ENCODE peak calls at places on chromosomes 13 and 19, in four cellular contexts. One of them, this sample, is unnamed.

GRCh38 chr19:38978315-38978689 is 2.8 kb upstream of the FBXO17 start:
- DNase-seq in GM12865: no peak
- DNase-seq in breast epithelium: no peak
- DNase-seq in endothelial cell of umbilical vein: no peak
- DNase-seq in this sample: no peak

GRCh38 chr13:77239312-77239711 is 87.6 kb downstream of the MYCBP2 start:
- DNase-seq in GM12865: no peak
- DNase-seq in breast epithelium: no peak
- DNase-seq in endothelial cell of umbilical vein: peak; percentile 6
- DNase-seq in this sample: no peak

GRCh38 chr19:7126132-7126531 is 56.6 kb downstream of the ZNF557 start:
- DNase-seq in GM12865: no peak
- DNase-seq in breast epithelium: no peak
- DNase-seq in endothelial cell of umbilical vein: no peak
- DNase-seq in this sample: no peak

GRCh38 chr19:17390665-17391370 is 3.2 kb downstream of the CCDC194 start:
- DNase-seq in GM12865: peak; percentile 90
- DNase-seq in breast epithelium: peak; percentile 87
- DNase-seq in endothelial cell of umbilical vein: peak; percentile 95
- DNase-seq in this sample: peak; percentile 95

GRCh38 chr19:15288146-15288963 is 44.0 kb downstream of the BRD4 start:
- DNase-seq in GM12865: peak; percentile 54
- DNase-seq in breast epithelium: no peak
- DNase-seq in endothelial cell of umbilical vein: peak; percentile 40
- DNase-seq in this sample: no peak

GRCh38 chr19:52535831-52536800 is 8.6 kb downstream of the ZNF808 start:
- DNase-seq in GM12865: peak; percentile 86
- DNase-seq in breast epithelium: peak; percentile 78
- DNase-seq in endothelial cell of umbilical vein: peak; percentile 64
- DNase-seq in this sample: peak; percentile 97

GRCh38 chr13:104296301-104296700 is 1230.1 kb upstream of the SLC10A2 start:
- DNase-seq in GM12865: no peak
- DNase-seq in breast epithelium: no peak
- DNase-seq in endothelial cell of umbilical vein: no peak
- DNase-seq in this sample: no peak

GRCh38 chr19:2494084-2494446 is 18.1 kb downstream of the GADD45B start:
- DNase-seq in GM12865: no peak
- DNase-seq in breast epithelium: no peak
- DNase-seq in endothelial cell of umbilical vein: no peak
- DNase-seq in this sample: no peak

GRCh38 chr13:56352356-56352755 is 788.4 kb upstream of the PRR20A start:
- DNase-seq in GM12865: no peak
- DNase-seq in breast epithelium: no peak
- DNase-seq in endothelial cell of umbilical vein: no peak
- DNase-seq in this sample: no peak

GRCh38 chr19:4327252-4327876 is 11.3 kb downstream of the STAP2 start:
- DNase-seq in GM12865: peak; percentile 57
- DNase-seq in breast epithelium: peak; percentile 50
- DNase-seq in endothelial cell of umbilical vein: peak; percentile 43
- DNase-seq in this sample: peak; percentile 92

GRCh38 chr13:100630564-100630963 is 42.0 kb upstream of the GGACT start:
- DNase-seq in GM12865: no peak
- DNase-seq in breast epithelium: no peak
- DNase-seq in endothelial cell of umbilical vein: peak; percentile 40
- DNase-seq in this sample: no peak

GRCh38 chr13:29702912-29703351 is 107.4 kb upstream of the SLC7A1 start:
- DNase-seq in GM12865: no peak
- DNase-seq in breast epithelium: no peak
- DNase-seq in endothelial cell of umbilical vein: peak; percentile 77
- DNase-seq in this sample: no peak

GRCh38 chr13:95349267-95349666 is 48.0 kb upstream of the ABCC4 start:
- DNase-seq in GM12865: no peak
- DNase-seq in breast epithelium: no peak
- DNase-seq in endothelial cell of umbilical vein: no peak
- DNase-seq in this sample: no peak

GRCh38 chr13:75359266-75359665 is 122.7 kb downstream of the TBC1D4 start:
- DNase-seq in GM12865: no peak
- DNase-seq in breast epithelium: no peak
- DNase-seq in endothelial cell of umbilical vein: no peak
- DNase-seq in this sample: no peak

GRCh38 chr13:34128661-34129060 is 310.7 kb downstream of the RFC3 start:
- DNase-seq in GM12865: no peak
- DNase-seq in breast epithelium: no peak
- DNase-seq in endothelial cell of umbilical vein: no peak
- DNase-seq in this sample: no peak

GRCh38 chr13:63605962-63606361 is 2190.3 kb upstream of the PCDH20 start:
- DNase-seq in GM12865: no peak
- DNase-seq in breast epithelium: no peak
- DNase-seq in endothelial cell of umbilical vein: no peak
- DNase-seq in this sample: no peak

GRCh38 chr13:35858665-35859064 is 272.5 kb downstream of the DCLK1 start:
- DNase-seq in GM12865: no peak
- DNase-seq in breast epithelium: no peak
- DNase-seq in endothelial cell of umbilical vein: no peak
- DNase-seq in this sample: no peak

GRCh38 chr13:38848360-38848759 is 142.3 kb downstream of the STOML3 start:
- DNase-seq in GM12865: no peak
- DNase-seq in breast epithelium: no peak
- DNase-seq in endothelial cell of umbilical vein: no peak
- DNase-seq in this sample: no peak

GRCh38 chr13:33307820-33308219 is 22.3 kb upstream of the STARD13 start:
- DNase-seq in GM12865: no peak
- DNase-seq in breast epithelium: no peak
- DNase-seq in endothelial cell of umbilical vein: peak; percentile 19
- DNase-seq in this sample: no peak

GRCh38 chr13:113969311-113969972 is 4.4 kb downstream of the C13orf46 start:
- DNase-seq in GM12865: no peak
- DNase-seq in breast epithelium: no peak
- DNase-seq in endothelial cell of umbilical vein: no peak
- DNase-seq in this sample: no peak

GRCh38 chr19:7522923-7523667 is 671 bp downstream of the MCOLN1 start:
- DNase-seq in GM12865: no peak
- DNase-seq in breast epithelium: no peak
- DNase-seq in endothelial cell of umbilical vein: no peak
- DNase-seq in this sample: no peak

GRCh38 chr13:103772576-103772975 is 706.4 kb upstream of the SLC10A2 start:
- DNase-seq in GM12865: peak; percentile 3
- DNase-seq in breast epithelium: no peak
- DNase-seq in endothelial cell of umbilical vein: no peak
- DNase-seq in this sample: no peak

GRCh38 chr13:103275708-103276107 is 209.5 kb upstream of the SLC10A2 start:
- DNase-seq in GM12865: no peak
- DNase-seq in breast epithelium: no peak
- DNase-seq in endothelial cell of umbilical vein: no peak
- DNase-seq in this sample: no peak

GRCh38 chr13:62327367-62327766 is 911.7 kb upstream of the PCDH20 start:
- DNase-seq in GM12865: no peak
- DNase-seq in breast epithelium: no peak
- DNase-seq in endothelial cell of umbilical vein: no peak
- DNase-seq in this sample: no peak

GRCh38 chr13:26558074-26558805 is 757 bp downstream of the WASF3 start:
- DNase-seq in GM12865: no peak
- DNase-seq in breast epithelium: no peak
- DNase-seq in endothelial cell of umbilical vein: peak; percentile 49
- DNase-seq in this sample: no peak

GRCh38 chr13:75217949-75218348 is 264.0 kb downstream of the TBC1D4 start:
- DNase-seq in GM12865: no peak
- DNase-seq in breast epithelium: no peak
- DNase-seq in endothelial cell of umbilical vein: no peak
- DNase-seq in this sample: no peak

GRCh38 chr19:30593975-30594925 is 222.1 kb downstream of the ZNF536 start:
- DNase-seq in GM12865: no peak
- DNase-seq in breast epithelium: no peak
- DNase-seq in endothelial cell of umbilical vein: no peak
- DNase-seq in this sample: no peak

GRCh38 chr13:30340367-30341184 is 33.2 kb upstream of the KATNAL1 start:
- DNase-seq in GM12865: no peak
- DNase-seq in breast epithelium: peak; percentile 41
- DNase-seq in endothelial cell of umbilical vein: no peak
- DNase-seq in this sample: no peak

GRCh38 chr13:30510811-30511371 is 45.2 kb upstream of the HMGB1 start:
- DNase-seq in GM12865: no peak
- DNase-seq in breast epithelium: no peak
- DNase-seq in endothelial cell of umbilical vein: no peak
- DNase-seq in this sample: no peak

GRCh38 chr13:61777281-61777680 is 361.6 kb upstream of the PCDH20 start:
- DNase-seq in GM12865: no peak
- DNase-seq in breast epithelium: no peak
- DNase-seq in endothelial cell of umbilical vein: no peak
- DNase-seq in this sample: no peak

GRCh38 chr13:104171132-104171531 is 1104.9 kb upstream of the SLC10A2 start:
- DNase-seq in GM12865: no peak
- DNase-seq in breast epithelium: no peak
- DNase-seq in endothelial cell of umbilical vein: no peak
- DNase-seq in this sample: no peak

GRCh38 chr13:19561585-19561984 is 253 bp upstream of the TPTE2 start:
- DNase-seq in GM12865: no peak
- DNase-seq in breast epithelium: no peak
- DNase-seq in endothelial cell of umbilical vein: no peak
- DNase-seq in this sample: no peak
- TF ChIP-seq CTCF in GM12865: no peak
- TF ChIP-seq CTCF in breast epithelium: no peak
- TF ChIP-seq CTCF in endothelial cell of umbilical vein: no peak
- TF ChIP-seq CTCF in this sample: no peak

GRCh38 chr13:101941095-101941777 is 460.6 kb downstream of the FGF14 start:
- DNase-seq in GM12865: no peak
- DNase-seq in breast epithelium: no peak
- DNase-seq in endothelial cell of umbilical vein: no peak
- DNase-seq in this sample: no peak
- TF ChIP-seq CTCF in GM12865: peak; percentile 9
- TF ChIP-seq CTCF in breast epithelium: no peak
- TF ChIP-seq CTCF in endothelial cell of umbilical vein: no peak
- TF ChIP-seq CTCF in this sample: no peak

GRCh38 chr13:20090349-20090748 is 70.5 kb downstream of the GJA3 start:
- DNase-seq in GM12865: no peak
- DNase-seq in breast epithelium: no peak
- DNase-seq in endothelial cell of umbilical vein: no peak
- DNase-seq in this sample: no peak
- TF ChIP-seq CTCF in GM12865: no peak
- TF ChIP-seq CTCF in breast epithelium: no peak
- TF ChIP-seq CTCF in endothelial cell of umbilical vein: no peak
- TF ChIP-seq CTCF in this sample: no peak

GRCh38 chr19:51398096-51398704 is 7.8 kb upstream of the C19orf84 start:
- DNase-seq in GM12865: peak; percentile 44
- DNase-seq in breast epithelium: no peak
- DNase-seq in endothelial cell of umbilical vein: peak; percentile 8
- DNase-seq in this sample: no peak
- TF ChIP-seq CTCF in GM12865: peak; percentile 61
- TF ChIP-seq CTCF in breast epithelium: no peak
- TF ChIP-seq CTCF in endothelial cell of umbilical vein: peak; percentile 42
- TF ChIP-seq CTCF in this sample: peak; percentile 67

GRCh38 chr19:35436477-35437141 is 11.4 kb upstream of the FFAR2 start:
- DNase-seq in GM12865: peak; percentile 64
- DNase-seq in breast epithelium: no peak
- DNase-seq in endothelial cell of umbilical vein: peak; percentile 15
- DNase-seq in this sample: peak; percentile 60
- TF ChIP-seq CTCF in GM12865: no peak
- TF ChIP-seq CTCF in breast epithelium: no peak
- TF ChIP-seq CTCF in endothelial cell of umbilical vein: no peak
- TF ChIP-seq CTCF in this sample: no peak

GRCh38 chr19:47848425-47848824 is 10.6 kb upstream of the TPRX2 start:
- DNase-seq in GM12865: no peak
- DNase-seq in breast epithelium: no peak
- DNase-seq in endothelial cell of umbilical vein: no peak
- DNase-seq in this sample: no peak

GRCh38 chr19:47853003-47853402 is 6.0 kb upstream of the TPRX2 start:
- DNase-seq in GM12865: no peak
- DNase-seq in breast epithelium: peak; percentile 31
- DNase-seq in endothelial cell of umbilical vein: no peak
- DNase-seq in this sample: no peak

GRCh38 chr19:47854459-47854858 is 4.6 kb upstream of the TPRX2 start:
- DNase-seq in GM12865: no peak
- DNase-seq in breast epithelium: no peak
- DNase-seq in endothelial cell of umbilical vein: no peak
- DNase-seq in this sample: no peak

GRCh38 chr19:47848871-47849473 is 10.1 kb upstream of the TPRX2 start:
- DNase-seq in GM12865: peak; percentile 22
- DNase-seq in breast epithelium: no peak
- DNase-seq in endothelial cell of umbilical vein: no peak
- DNase-seq in this sample: peak; percentile 74
- TF ChIP-seq CTCF in GM12865: peak; percentile 35
- TF ChIP-seq CTCF in breast epithelium: no peak
- TF ChIP-seq CTCF in endothelial cell of umbilical vein: peak; percentile 29
- TF ChIP-seq CTCF in this sample: peak; percentile 86

DNA sequence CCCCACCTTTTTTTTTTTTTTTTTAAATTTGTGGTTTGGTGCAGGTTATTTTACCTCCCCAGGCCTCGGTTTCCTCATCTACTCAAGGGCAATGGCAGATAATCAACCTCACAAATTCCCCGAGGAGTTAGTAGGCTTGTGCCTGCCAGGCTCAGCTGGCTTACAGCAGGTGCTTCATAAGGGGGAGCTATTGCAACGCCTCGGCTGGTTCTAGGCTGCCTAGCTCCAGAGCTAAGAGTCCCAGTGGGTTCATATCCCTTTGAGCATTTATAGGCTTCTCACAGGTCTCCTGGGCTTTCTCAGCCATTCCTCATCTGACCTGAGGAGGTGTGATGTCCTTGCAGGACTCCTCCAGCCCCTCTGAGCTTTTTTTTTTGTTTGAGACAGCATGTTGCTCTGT is 10.6 kb downstream of the BCKDHA start:
- DNase-seq in GM12865: peak; percentile 48
- DNase-seq in breast epithelium: no peak
- DNase-seq in endothelial cell of umbilical vein: no peak
- DNase-seq in this sample: no peak
- TF ChIP-seq CTCF in GM12865: no peak
- TF ChIP-seq CTCF in breast epithelium: no peak
- TF ChIP-seq CTCF in endothelial cell of umbilical vein: no peak
- TF ChIP-seq CTCF in this sample: no peak

DNA sequence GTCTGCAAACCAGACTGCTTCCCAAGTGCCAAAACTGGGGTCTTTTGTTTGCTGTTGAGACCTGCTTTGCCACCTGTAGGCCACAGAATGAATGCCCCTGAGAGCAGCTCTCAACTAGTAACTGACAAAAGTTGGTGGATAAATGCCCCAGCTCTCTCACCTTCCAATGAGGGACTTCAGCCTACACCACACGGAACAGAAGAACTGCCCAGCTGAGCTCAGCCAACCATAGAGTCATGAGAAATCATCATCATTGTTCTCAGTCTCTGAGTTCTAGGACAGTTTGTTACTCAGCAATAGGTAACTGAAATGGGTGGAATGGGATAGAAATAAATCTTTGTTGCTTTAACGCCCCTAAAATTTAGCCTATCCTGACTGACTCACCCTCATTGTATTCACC is 59.1 kb upstream of the MRI1 start:
- DNase-seq in GM12865: no peak
- DNase-seq in breast epithelium: no peak
- DNase-seq in endothelial cell of umbilical vein: no peak
- DNase-seq in this sample: no peak
- TF ChIP-seq CTCF in GM12865: no peak
- TF ChIP-seq CTCF in breast epithelium: no peak
- TF ChIP-seq CTCF in endothelial cell of umbilical vein: no peak
- TF ChIP-seq CTCF in this sample: no peak

This sample was measured in activated CD8-positive, alpha-beta T cell treated with anti-CD3 and anti-CD28 coated beads for 36 hours.